ENCODE peak calls at places on chromosome 15, in four cellular contexts. One of them, this sample, is unnamed.

GRCh38 chr15:62977952-62978811 is 64.4 kb upstream of the TPM1 start:
- DNase-seq in CD8-positive, alpha-beta T cell: no peak
- DNase-seq in ascending aorta: no peak
- DNase-seq in brain microvascular endothelial cell: peak
- DNase-seq in this sample: peak

GRCh38 chr15:96345560-96346389 is 15.3 kb downstream of the NR2F2 start:
- DNase-seq in ascending aorta: peak
- DNase-seq in brain microvascular endothelial cell: peak
- DNase-seq in CD8-positive, alpha-beta T cell: no peak
- DNase-seq in this sample: peak

GRCh38 chr15:96893159-96893906 is 562.8 kb downstream of the NR2F2 start:
- DNase-seq in CD8-positive, alpha-beta T cell: no peak
- DNase-seq in brain microvascular endothelial cell: peak
- DNase-seq in ascending aorta: no peak
- DNase-seq in this sample: no peak

GRCh38 chr15:55764398-55764797 is 21.4 kb upstream of the PRTG start:
- DNase-seq in ascending aorta: no peak
- DNase-seq in CD8-positive, alpha-beta T cell: no peak
- DNase-seq in brain microvascular endothelial cell: no peak
- DNase-seq in this sample: no peak

GRCh38 chr15:93470042-93470441 is 381.0 kb upstream of the RGMA start:
- DNase-seq in CD8-positive, alpha-beta T cell: no peak
- DNase-seq in brain microvascular endothelial cell: no peak
- DNase-seq in ascending aorta: no peak
- DNase-seq in this sample: no peak

GRCh38 chr15:57444877-57445513 is 68.7 kb downstream of the CGNL1 start:
- DNase-seq in CD8-positive, alpha-beta T cell: no peak
- DNase-seq in ascending aorta: no peak
- DNase-seq in brain microvascular endothelial cell: no peak
- DNase-seq in this sample: no peak

GRCh38 chr15:100775581-100776185 is 103.9 kb upstream of the ALDH1A3 start:
- DNase-seq in CD8-positive, alpha-beta T cell: no peak
- DNase-seq in ascending aorta: peak
- DNase-seq in brain microvascular endothelial cell: no peak
- DNase-seq in this sample: no peak

GRCh38 chr15:66753687-66754377 is 51.8 kb downstream of the SMAD6 start:
- DNase-seq in ascending aorta: no peak
- DNase-seq in brain microvascular endothelial cell: no peak
- DNase-seq in CD8-positive, alpha-beta T cell: no peak
- DNase-seq in this sample: no peak

GRCh38 chr15:99452728-99453643 is 112.8 kb upstream of the MEF2A start:
- DNase-seq in brain microvascular endothelial cell: no peak
- DNase-seq in ascending aorta: peak
- DNase-seq in CD8-positive, alpha-beta T cell: peak
- DNase-seq in this sample: peak

GRCh38 chr15:60520825-60521368 is 42.0 kb upstream of the ICE2 start:
- DNase-seq in brain microvascular endothelial cell: peak
- DNase-seq in CD8-positive, alpha-beta T cell: peak
- DNase-seq in ascending aorta: peak
- DNase-seq in this sample: peak

GRCh38 chr15:45454825-45455224 is 67.7 kb downstream of the SLC30A4 start:
- DNase-seq in CD8-positive, alpha-beta T cell: peak
- DNase-seq in brain microvascular endothelial cell: peak
- DNase-seq in ascending aorta: peak
- DNase-seq in this sample: peak

GRCh38 chr15:25181290-25182097 is 226.7 kb downstream of the SNRPN start:
- DNase-seq in CD8-positive, alpha-beta T cell: no peak
- DNase-seq in ascending aorta: peak
- DNase-seq in brain microvascular endothelial cell: no peak
- DNase-seq in this sample: no peak

GRCh38 chr15:58437531-58438105 is 5.8 kb downstream of the LIPC start:
- DNase-seq in ascending aorta: no peak
- DNase-seq in brain microvascular endothelial cell: peak
- DNase-seq in CD8-positive, alpha-beta T cell: no peak
- DNase-seq in this sample: no peak

GRCh38 chr15:64855206-64856000 is 13.7 kb downstream of the PLEKHO2 start:
- DNase-seq in brain microvascular endothelial cell: no peak
- DNase-seq in ascending aorta: no peak
- DNase-seq in CD8-positive, alpha-beta T cell: no peak
- DNase-seq in this sample: peak

GRCh38 chr15:50911001-50911400 is 2.5 kb downstream of the AP4E1 start:
- DNase-seq in CD8-positive, alpha-beta T cell: no peak
- DNase-seq in ascending aorta: no peak
- DNase-seq in brain microvascular endothelial cell: no peak
- DNase-seq in this sample: peak

GRCh38 chr15:49675051-49675450 is 54.2 kb downstream of the DTWD1 start:
- DNase-seq in brain microvascular endothelial cell: peak
- DNase-seq in ascending aorta: no peak
- DNase-seq in CD8-positive, alpha-beta T cell: no peak
- DNase-seq in this sample: peak

GRCh38 chr15:29870495-29871151 is 48.4 kb upstream of the TJP1 start:
- DNase-seq in brain microvascular endothelial cell: no peak
- DNase-seq in CD8-positive, alpha-beta T cell: no peak
- DNase-seq in ascending aorta: no peak
- DNase-seq in this sample: no peak

GRCh38 chr15:79527821-79528220 is 95.7 kb downstream of the MINAR1 start:
- DNase-seq in ascending aorta: no peak
- DNase-seq in brain microvascular endothelial cell: no peak
- DNase-seq in CD8-positive, alpha-beta T cell: no peak
- DNase-seq in this sample: no peak

GRCh38 chr15:59632714-59633113 is 21.1 kb downstream of the GCNT3 start:
- DNase-seq in CD8-positive, alpha-beta T cell: no peak
- DNase-seq in ascending aorta: no peak
- DNase-seq in brain microvascular endothelial cell: no peak
- DNase-seq in this sample: no peak

GRCh38 chr15:67253517-67254237 is 784 bp downstream of the AAGAB start:
- DNase-seq in ascending aorta: no peak
- DNase-seq in brain microvascular endothelial cell: no peak
- DNase-seq in CD8-positive, alpha-beta T cell: no peak
- DNase-seq in this sample: peak

GRCh38 chr15:62067448-62068044 is 769 bp downstream of the C2CD4A start:
- DNase-seq in ascending aorta: no peak
- DNase-seq in brain microvascular endothelial cell: no peak
- DNase-seq in CD8-positive, alpha-beta T cell: peak
- DNase-seq in this sample: peak

GRCh38 chr15:72979308-72979707 is 73.0 kb upstream of the NEO1 start:
- DNase-seq in CD8-positive, alpha-beta T cell: no peak
- DNase-seq in brain microvascular endothelial cell: no peak
- DNase-seq in ascending aorta: no peak
- DNase-seq in this sample: no peak

GRCh38 chr15:76358453-76358852 is 21.9 kb downstream of the ISL2 start:
- DNase-seq in CD8-positive, alpha-beta T cell: no peak
- DNase-seq in ascending aorta: no peak
- DNase-seq in brain microvascular endothelial cell: no peak
- DNase-seq in this sample: no peak

GRCh38 chr15:51970981-51971352 is 611 bp downstream of the LEO1 start:
- DNase-seq in CD8-positive, alpha-beta T cell: no peak
- DNase-seq in brain microvascular endothelial cell: no peak
- DNase-seq in ascending aorta: no peak
- DNase-seq in this sample: no peak

GRCh38 chr15:68063606-68064005 is 9.5 kb downstream of the PIAS1 start:
- DNase-seq in brain microvascular endothelial cell: no peak
- DNase-seq in ascending aorta: no peak
- DNase-seq in CD8-positive, alpha-beta T cell: no peak
- DNase-seq in this sample: no peak

GRCh38 chr15:75355369-75355768 is 8.5 kb downstream of the NEIL1 start:
- DNase-seq in ascending aorta: no peak
- DNase-seq in brain microvascular endothelial cell: no peak
- DNase-seq in CD8-positive, alpha-beta T cell: no peak
- DNase-seq in this sample: no peak

GRCh38 chr15:97410907-97411575 is 549.5 kb upstream of the ARRDC4 start:
- DNase-seq in ascending aorta: no peak
- DNase-seq in CD8-positive, alpha-beta T cell: no peak
- DNase-seq in brain microvascular endothelial cell: no peak
- DNase-seq in this sample: no peak

GRCh38 chr15:41804361-41804760 is 23.5 kb upstream of the JMJD7 start:
- DNase-seq in CD8-positive, alpha-beta T cell: no peak
- DNase-seq in ascending aorta: no peak
- DNase-seq in brain microvascular endothelial cell: no peak
- DNase-seq in this sample: no peak

GRCh38 chr15:77633134-77633912 is 611 bp upstream of the LINGO1 start:
- DNase-seq in brain microvascular endothelial cell: peak
- DNase-seq in CD8-positive, alpha-beta T cell: peak
- DNase-seq in ascending aorta: peak
- DNase-seq in this sample: peak

GRCh38 chr15:77634266-77634962 is 1.7 kb upstream of the LINGO1 start:
- DNase-seq in CD8-positive, alpha-beta T cell: peak
- DNase-seq in ascending aorta: peak
- DNase-seq in brain microvascular endothelial cell: peak
- DNase-seq in this sample: peak

GRCh38 chr15:77632760-77633133 is at the start of gene LINGO1:
- DNase-seq in ascending aorta: no peak
- DNase-seq in brain microvascular endothelial cell: no peak
- DNase-seq in CD8-positive, alpha-beta T cell: no peak
- DNase-seq in this sample: peak

GRCh38 chr15:77631790-77632551 is 741 bp downstream of the LINGO1 start:
- DNase-seq in CD8-positive, alpha-beta T cell: no peak
- DNase-seq in ascending aorta: no peak
- DNase-seq in brain microvascular endothelial cell: no peak
- DNase-seq in this sample: no peak

DNA sequence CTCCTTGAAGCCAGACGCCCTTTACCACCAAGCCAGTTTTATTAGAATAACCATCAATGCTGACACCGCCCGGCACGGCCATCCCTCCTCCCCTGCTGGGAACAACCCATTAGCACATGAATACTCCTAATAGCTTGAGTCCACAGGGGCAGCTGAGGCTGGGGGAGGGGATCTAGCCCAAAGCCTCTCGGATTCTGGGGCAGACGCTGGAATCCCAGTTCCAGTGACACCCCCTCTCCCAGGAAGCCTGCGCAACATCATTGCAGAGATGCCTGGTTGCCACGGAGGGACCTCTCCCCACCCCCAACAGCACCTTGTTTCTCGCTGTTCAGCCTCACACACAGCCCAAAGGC is 1.2 kb upstream of the LINGO1 start:
- DNase-seq in ascending aorta: no peak
- DNase-seq in brain microvascular endothelial cell: no peak
- DNase-seq in CD8-positive, alpha-beta T cell: no peak
- DNase-seq in this sample: no peak
- H3K4me3 ChIP-seq in ascending aorta: peak
- H3K4me3 ChIP-seq in brain microvascular endothelial cell: no peak
- H3K4me3 ChIP-seq in CD8-positive, alpha-beta T cell: peak
- H3K4me3 ChIP-seq in this sample: no peak

DNA sequence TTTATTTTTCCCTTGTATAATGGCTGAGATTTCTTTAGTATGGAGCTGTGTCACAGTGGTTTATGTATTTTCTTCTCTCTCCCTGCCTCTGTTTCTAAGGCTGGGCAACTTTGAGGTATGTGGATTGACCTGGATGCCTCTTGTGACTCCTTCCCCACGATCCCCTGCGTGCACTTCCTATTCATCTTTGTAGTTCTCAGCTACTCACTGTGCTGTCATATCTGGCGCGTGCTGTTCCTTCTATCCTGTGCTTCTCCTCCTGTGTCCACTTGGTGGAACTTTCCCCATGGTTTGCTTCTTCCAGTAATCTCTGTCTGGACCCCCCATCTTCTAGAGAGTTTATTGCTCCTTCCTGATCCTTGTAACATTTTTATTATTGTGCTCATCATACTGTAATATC is 97.3 kb downstream of the AKAP13 start:
- DNase-seq in CD8-positive, alpha-beta T cell: no peak
- DNase-seq in brain microvascular endothelial cell: peak
- DNase-seq in ascending aorta: no peak
- DNase-seq in this sample: peak
- TF ChIP-seq CTCF in CD8-positive, alpha-beta T cell: no peak
- TF ChIP-seq CTCF in brain microvascular endothelial cell: peak
- TF ChIP-seq CTCF in ascending aorta: no peak
- TF ChIP-seq CTCF in this sample: no peak

GRCh38 chr15:34754674-34755418 is at the start of gene GJD2:
- DNase-seq in brain microvascular endothelial cell: no peak
- DNase-seq in CD8-positive, alpha-beta T cell: no peak
- DNase-seq in ascending aorta: no peak
- DNase-seq in this sample: no peak

GRCh38 chr15:34755419-34755773 is 598 bp upstream of the GJD2 start:
- DNase-seq in brain microvascular endothelial cell: no peak
- DNase-seq in ascending aorta: no peak
- DNase-seq in CD8-positive, alpha-beta T cell: no peak
- DNase-seq in this sample: no peak

GRCh38 chr15:34757262-34757661 is 2.5 kb upstream of the GJD2 start:
- DNase-seq in brain microvascular endothelial cell: no peak
- DNase-seq in CD8-positive, alpha-beta T cell: no peak
- DNase-seq in ascending aorta: no peak
- DNase-seq in this sample: no peak

GRCh38 chr15:34754171-34754580 is 622 bp downstream of the GJD2 start:
- DNase-seq in brain microvascular endothelial cell: no peak
- DNase-seq in CD8-positive, alpha-beta T cell: no peak
- DNase-seq in ascending aorta: no peak
- DNase-seq in this sample: no peak

DNA sequence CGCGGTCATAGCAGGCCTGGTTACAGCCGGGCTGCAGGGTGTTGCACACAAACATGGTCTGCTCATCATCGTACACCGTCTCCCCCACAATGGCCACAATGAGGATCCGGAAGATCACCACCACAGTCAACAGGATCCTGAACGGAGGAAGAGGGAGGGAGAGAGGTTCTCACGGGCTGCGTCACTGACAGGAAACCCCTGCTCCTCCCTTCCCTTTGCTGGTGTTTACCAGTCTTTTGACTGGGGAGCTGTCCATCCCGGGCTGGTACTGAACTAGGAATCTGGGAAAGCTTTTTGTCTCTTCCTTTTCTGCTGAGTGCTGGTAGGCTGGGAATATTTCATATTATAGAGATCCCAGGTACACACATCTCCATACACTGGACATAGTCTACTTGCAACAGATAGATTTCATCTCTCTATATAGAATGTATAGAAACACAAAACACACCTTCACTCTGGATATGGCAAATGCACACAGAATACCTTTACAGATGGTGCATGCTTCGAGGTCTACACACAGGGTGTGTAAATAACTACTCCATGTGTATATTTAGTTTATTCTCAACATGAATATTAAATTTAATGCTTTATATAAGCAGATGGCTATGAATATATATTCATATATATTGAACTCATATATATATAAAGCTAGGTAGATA is 1.4 kb downstream of the GJD2 start:
- DNase-seq in ascending aorta: no peak
- DNase-seq in CD8-positive, alpha-beta T cell: no peak
- DNase-seq in brain microvascular endothelial cell: peak
- DNase-seq in this sample: peak
- H3K4me3 ChIP-seq in ascending aorta: no peak
- H3K4me3 ChIP-seq in CD8-positive, alpha-beta T cell: no peak
- H3K4me3 ChIP-seq in brain microvascular endothelial cell: no peak
- H3K4me3 ChIP-seq in this sample: no peak

GRCh38 chr15:33699145-33699544 is 269.2 kb upstream of the CHRM5 start:
- DNase-seq in brain microvascular endothelial cell: no peak
- DNase-seq in ascending aorta: no peak
- DNase-seq in CD8-positive, alpha-beta T cell: no peak
- DNase-seq in this sample: no peak

GRCh38 chr15:33701304-33701696 is 267.0 kb upstream of the CHRM5 start:
- DNase-seq in ascending aorta: no peak
- DNase-seq in CD8-positive, alpha-beta T cell: no peak
- DNase-seq in brain microvascular endothelial cell: no peak
- DNase-seq in this sample: peak

GRCh38 chr15:33700695-33701303 is 267.5 kb upstream of the CHRM5 start:
- DNase-seq in ascending aorta: peak
- DNase-seq in CD8-positive, alpha-beta T cell: peak
- DNase-seq in brain microvascular endothelial cell: peak
- DNase-seq in this sample: peak

GRCh38 chr15:33698128-33698527 is 270.2 kb upstream of the CHRM5 start:
- DNase-seq in CD8-positive, alpha-beta T cell: no peak
- DNase-seq in brain microvascular endothelial cell: no peak
- DNase-seq in ascending aorta: no peak
- DNase-seq in this sample: no peak

GRCh38 chr15:33699691-33700447 is 268.4 kb upstream of the CHRM5 start:
- DNase-seq in CD8-positive, alpha-beta T cell: no peak
- DNase-seq in brain microvascular endothelial cell: no peak
- DNase-seq in ascending aorta: no peak
- DNase-seq in this sample: no peak
- TF ChIP-seq CTCF in CD8-positive, alpha-beta T cell: no peak
- TF ChIP-seq CTCF in brain microvascular endothelial cell: peak
- TF ChIP-seq CTCF in ascending aorta: peak
- TF ChIP-seq CTCF in this sample: no peak